ENCODE peak calls at places on chromosomes 13 and 19, in eight cellular contexts. U is heart right ventricle; C is stomach; T is CD8-positive, alpha-beta T cell; L is HepG2; Q is Karpas-422; Y is adrenal gland; W is right cardiac atrium. F is an unnamed sample.

GRCh38 chr19:35978832-35979365 is 16.1 kb upstream of the SDHAF1 start:
- DNase-seq in U (no peak), C (no peak), T (no peak), L (no peak), Q (no peak), Y (no peak), W (no peak), F (no peak)

GRCh38 chr13:33510350-33510749 is 224.8 kb upstream of the STARD13 start:
- DNase-seq in U (no peak), C (no peak), T (no peak), L (no peak), Q (no peak), Y (no peak), W (no peak), F (no peak)

GRCh38 chr13:38661276-38661675 is 25.6 kb upstream of the FREM2 start:
- DNase-seq in U (no peak), C (no peak), T (no peak), L (no peak), Q (no peak), Y (peak; percentile 75), W (no peak), F (peak; percentile 1)

GRCh38 chr19:45179063-45179847 is 671 bp downstream of the BLOC1S3 start:
- DNase-seq in U (peak; percentile 26), C (peak; percentile 55), T (peak; percentile 31), L (no peak), Q (peak; percentile 67), Y (no peak), W (peak; percentile 79), F (peak; percentile 73)

GRCh38 chr13:52969373-52969772 is 59.2 kb upstream of the OLFM4 start:
- DNase-seq in U (no peak), C (no peak), T (no peak), L (no peak), Q (no peak), Y (no peak), W (no peak), F (no peak)

GRCh38 chr13:27080018-27080948 is 91.3 kb downstream of the USP12 start:
- DNase-seq in U (no peak), C (no peak), T (no peak), L (no peak), Q (peak; percentile 16), Y (no peak), W (no peak), F (no peak)

GRCh38 chr19:48607359-48607755 is 815 bp downstream of the SPACA4 start:
- DNase-seq in U (no peak), C (no peak), T (no peak), L (no peak), Q (no peak), Y (no peak), W (no peak), F (no peak)

GRCh38 chr19:57818378-57818777 is 3.7 kb upstream of the ZNF552 start:
- DNase-seq in U (no peak), C (no peak), T (no peak), L (peak; percentile 10), Q (no peak), Y (no peak), W (no peak), F (no peak)

DNA sequence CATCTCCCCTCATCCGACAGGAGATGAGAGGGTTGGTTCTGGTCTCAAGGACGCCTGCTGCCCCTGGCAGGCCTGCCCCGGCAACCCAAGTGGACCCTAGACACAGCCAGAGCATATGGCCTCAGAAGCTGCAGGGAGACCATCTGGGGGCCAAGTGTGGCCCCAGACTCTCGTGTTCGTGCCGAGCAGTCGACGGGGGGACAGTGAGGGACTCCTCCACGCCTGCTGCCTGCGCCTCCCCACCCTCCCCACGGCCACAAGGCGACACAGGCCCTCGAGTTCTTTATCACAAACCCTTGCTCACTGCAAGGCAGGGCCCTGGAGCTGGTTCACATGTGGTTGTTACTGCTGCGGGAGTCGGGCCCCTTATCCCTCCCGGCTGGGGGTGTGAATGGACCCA is 9.3 kb downstream of the CAPS start:
- DNase-seq in U (no peak), C (no peak), T (no peak), L (no peak), Q (no peak), Y (no peak), W (no peak), F (no peak)
- H3K4me3 ChIP-seq in U (no peak overlapping the region), C (no peak overlapping the region), T (no peak overlapping the region), L (no peak overlapping the region), Q (no peak overlapping the region), Y (no peak overlapping the region), W (no peak overlapping the region), F (no peak overlapping the region)

GRCh38 chr13:113849981-113850721 is 13.7 kb downstream of the GAS6 start:
- DNase-seq in U (peak; percentile 1), C (no peak), T (no peak), L (no peak), Q (no peak), Y (peak; percentile 47), W (no peak), F (no peak)

GRCh38 chr13:113850722-113851479 is 13.0 kb downstream of the GAS6 start:
- DNase-seq in U (no peak), C (no peak), T (no peak), L (no peak), Q (no peak), Y (no peak), W (no peak), F (no peak)

GRCh38 chr13:113852536-113853517 is 11.0 kb downstream of the GAS6 start:
- DNase-seq in U (peak; percentile 3), C (no peak), T (no peak), L (no peak), Q (no peak), Y (peak; percentile 52), W (peak; percentile 49), F (no peak)

GRCh38 chr13:113851826-113852535 is 11.9 kb downstream of the GAS6 start:
- DNase-seq in U (peak; percentile 3), C (no peak), T (no peak), L (no peak), Q (no peak), Y (peak; percentile 42), W (no peak), F (no peak)

DNA sequence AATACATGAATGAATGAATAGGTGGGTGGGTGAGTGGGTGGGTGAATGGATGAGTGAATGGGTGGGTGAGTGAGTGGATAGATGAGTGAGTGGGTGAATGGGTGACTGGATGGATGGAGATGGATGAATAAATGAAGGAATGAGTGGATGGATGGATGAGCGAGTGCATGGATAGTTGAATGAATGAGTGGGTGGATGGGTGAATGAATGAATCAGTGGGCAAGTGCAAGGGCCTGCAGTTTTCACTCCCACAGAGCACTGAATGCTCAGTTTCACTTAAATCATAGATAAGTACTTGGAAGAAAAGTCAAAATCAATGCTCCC is 12.4 kb downstream of the GAS6 start:
- DNase-seq in U (no peak), C (no peak), T (no peak), L (no peak), Q (no peak), Y (no peak), W (no peak), F (no peak)
- H3K4me1 ChIP-seq in U (peaks cover 69% of the 10 kb centered on the region), C (peaks cover 66% of the 10 kb centered on the region), T (peaks cover 30% of the 10 kb centered on the region), L (peaks cover 29% of the 10 kb centered on the region), Q (no peaks in the 10 kb centered on the region), Y (peaks cover 15% of the 10 kb centered on the region), W (peaks cover 31% of the 10 kb centered on the region), F (peaks cover 33% of the 10 kb centered on the region)

GRCh38 chr19:5892772-5893275 is 10.8 kb downstream of the NDUFA11 start:
- DNase-seq in U (no peak), C (no peak), T (no peak), L (no peak), Q (no peak), Y (peak; percentile 58), W (peak; percentile 55), F (no peak)

GRCh38 chr19:5893296-5893903 is 10.2 kb downstream of the NDUFA11 start:
- DNase-seq in U (no peak), C (no peak), T (no peak), L (no peak), Q (peak; percentile 40), Y (peak; percentile 53), W (peak; percentile 50), F (no peak)

GRCh38 chr19:5895409-5895808 is 8.2 kb downstream of the NDUFA11 start:
- DNase-seq in U (no peak), C (no peak), T (no peak), L (no peak), Q (peak; percentile 31), Y (peak; percentile 90), W (peak; percentile 63), F (no peak)

GRCh38 chr19:5894704-5895349 is 8.8 kb downstream of the NDUFA11 start:
- DNase-seq in U (no peak), C (no peak), T (no peak), L (no peak), Q (peak; percentile 20), Y (peak; percentile 78), W (peak; percentile 69), F (no peak)

DNA sequence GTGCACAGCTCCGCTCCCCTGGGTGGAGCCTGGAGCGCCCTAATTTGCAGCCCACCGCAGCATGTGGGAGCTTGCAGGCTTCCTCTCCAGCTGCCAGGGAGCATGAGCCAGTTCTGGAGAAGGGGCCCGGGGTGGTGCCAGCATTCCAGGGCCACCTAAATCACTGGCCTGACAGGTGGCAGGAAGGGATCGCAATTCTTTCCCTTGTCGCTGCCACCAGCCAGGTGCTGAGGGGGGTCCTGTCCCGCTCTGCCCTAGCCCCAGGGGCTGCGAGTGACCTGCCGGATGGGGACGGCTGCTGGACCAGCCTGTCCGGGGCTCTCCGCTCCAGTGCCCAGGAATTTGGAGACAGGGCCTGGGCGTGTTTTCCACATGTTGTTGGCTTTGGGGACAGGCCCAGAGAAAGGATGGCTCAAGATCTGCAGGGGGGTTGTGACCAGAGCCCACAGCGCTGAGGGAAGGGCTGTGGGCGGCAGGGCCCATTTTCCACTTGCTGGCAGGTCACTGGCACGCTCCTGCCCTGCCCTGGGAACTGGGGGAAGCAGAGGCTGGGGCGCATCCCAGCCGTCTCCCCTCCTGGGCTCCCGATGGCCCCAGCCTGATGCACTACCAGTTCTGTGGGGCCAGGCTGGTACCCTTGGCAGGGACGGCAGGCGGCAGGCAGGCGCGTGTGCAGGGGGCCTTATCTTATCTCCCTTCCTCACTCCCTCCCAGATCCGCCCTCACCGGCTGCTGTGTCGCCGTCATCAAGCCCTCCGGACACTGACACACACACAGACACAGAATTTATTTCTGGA is 9.5 kb downstream of the NDUFA11 start:
- DNase-seq in U (peak; percentile 62), C (no peak), T (no peak), L (no peak), Q (peak; percentile 34), Y (peak; percentile 81), W (peak; percentile 87), F (no peak)
- H3K4me3 ChIP-seq in U (no peak overlapping the region), C (no peak overlapping the region), T (no peak overlapping the region), L (no peak overlapping the region), Q (no peak overlapping the region), Y (no peak overlapping the region), W (no peak overlapping the region), F (no peak overlapping the region)

GRCh38 chr13:114122591-114123211 is 9.7 kb downstream of the RASA3 start:
- DNase-seq in U (no peak), C (no peak), T (no peak), L (no peak), Q (no peak), Y (no peak), W (peak; percentile 47), F (no peak)

GRCh38 chr13:114120486-114121430 is 11.7 kb downstream of the RASA3 start:
- DNase-seq in U (no peak), C (no peak), T (no peak), L (no peak), Q (no peak), Y (no peak), W (no peak), F (no peak)

GRCh38 chr13:114123448-114123847 is 9.0 kb downstream of the RASA3 start:
- DNase-seq in U (no peak), C (no peak), T (no peak), L (no peak), Q (no peak), Y (no peak), W (no peak), F (no peak)

GRCh38 chr13:114123876-114124275 is 8.5 kb downstream of the RASA3 start:
- DNase-seq in U (no peak), C (no peak), T (no peak), L (no peak), Q (no peak), Y (no peak), W (no peak), F (no peak)

GRCh38 chr13:114121496-114122466 is 10.6 kb downstream of the RASA3 start:
- DNase-seq in U (no peak), C (no peak), T (no peak), L (no peak), Q (no peak), Y (no peak), W (peak; percentile 51), F (no peak)
- H3K4me1 ChIP-seq in U (peaks cover 23% of the 10 kb centered on the region), C (peaks cover 54% of the 10 kb centered on the region), T (peaks cover 82% of the 10 kb centered on the region), L (peaks cover 23% of the 10 kb centered on the region), Q (no peaks in the 10 kb centered on the region), Y (no peaks in the 10 kb centered on the region), W (no peaks in the 10 kb centered on the region), F (peaks cover 35% of the 10 kb centered on the region)

F was measured in adipocyte.